ENCODE peak calls at places on chromosome 20, in seven cellular contexts. One of them, this sample, is unnamed.

GRCh38 chr20:42974347-42974746 is 215.4 kb downstream of the PTPRT start:
- DNase-seq in GM23338: no peak
- DNase-seq in MM.1S: no peak
- DNase-seq in PC-3: no peak
- DNase-seq in GM23248: no peak
- DNase-seq in HCT116: no peak
- DNase-seq in OCI-LY7: no peak
- DNase-seq in this sample: peak; percentile 76

GRCh38 chr20:36538026-36538764 is 3.1 kb upstream of the MYL9 start:
- DNase-seq in GM23338: no peak
- DNase-seq in MM.1S: no peak
- DNase-seq in PC-3: no peak
- DNase-seq in GM23248: no peak
- DNase-seq in HCT116: no peak
- DNase-seq in OCI-LY7: no peak
- DNase-seq in this sample: no peak

GRCh38 chr20:20710847-20711315 is 1.6 kb downstream of the RALGAPA2 start:
- DNase-seq in GM23338: no peak
- DNase-seq in MM.1S: no peak
- DNase-seq in PC-3: peak; percentile 13
- DNase-seq in GM23248: no peak
- DNase-seq in HCT116: no peak
- DNase-seq in OCI-LY7: peak; percentile 32
- DNase-seq in this sample: no peak

GRCh38 chr20:47306755-47307370 is 49.6 kb downstream of the ZMYND8 start:
- DNase-seq in GM23338: no peak
- DNase-seq in MM.1S: no peak
- DNase-seq in PC-3: no peak
- DNase-seq in GM23248: no peak
- DNase-seq in HCT116: no peak
- DNase-seq in OCI-LY7: no peak
- DNase-seq in this sample: no peak

GRCh38 chr20:36821964-36822437 is 48.4 kb upstream of the DSN1 start:
- DNase-seq in GM23338: peak; percentile 16
- DNase-seq in MM.1S: no peak
- DNase-seq in PC-3: no peak
- DNase-seq in GM23248: peak; percentile 36
- DNase-seq in HCT116: no peak
- DNase-seq in OCI-LY7: no peak
- DNase-seq in this sample: no peak

GRCh38 chr20:28616354-28616753 is 2641.1 kb upstream of the DEFB115 start:
- DNase-seq in GM23338: no peak
- DNase-seq in MM.1S: no peak
- DNase-seq in PC-3: no peak
- DNase-seq in GM23248: no peak
- DNase-seq in HCT116: no peak
- DNase-seq in OCI-LY7: no peak
- DNase-seq in this sample: no peak

GRCh38 chr20:42589976-42590639 is 599.6 kb downstream of the PTPRT start:
- DNase-seq in GM23338: no peak
- DNase-seq in MM.1S: no peak
- DNase-seq in PC-3: no peak
- DNase-seq in GM23248: no peak
- DNase-seq in HCT116: no peak
- DNase-seq in OCI-LY7: no peak
- DNase-seq in this sample: peak; percentile 58

GRCh38 chr20:17372831-17373440 is 146.1 kb downstream of the PCSK2 start:
- DNase-seq in GM23338: no peak
- DNase-seq in MM.1S: no peak
- DNase-seq in PC-3: no peak
- DNase-seq in GM23248: no peak
- DNase-seq in HCT116: no peak
- DNase-seq in OCI-LY7: no peak
- DNase-seq in this sample: no peak

GRCh38 chr20:25259358-25259757 is 11.5 kb downstream of the PYGB start:
- DNase-seq in GM23338: no peak
- DNase-seq in MM.1S: no peak
- DNase-seq in PC-3: no peak
- DNase-seq in GM23248: no peak
- DNase-seq in HCT116: no peak
- DNase-seq in OCI-LY7: no peak
- DNase-seq in this sample: no peak

GRCh38 chr20:10591956-10592521 is 81.8 kb downstream of the JAG1 start:
- DNase-seq in GM23338: no peak
- DNase-seq in MM.1S: no peak
- DNase-seq in PC-3: peak; percentile 86
- DNase-seq in GM23248: peak; percentile 57
- DNase-seq in HCT116: no peak
- DNase-seq in OCI-LY7: no peak
- DNase-seq in this sample: no peak

GRCh38 chr20:63043348-63044203 is 36.8 kb upstream of the BHLHE23 start:
- DNase-seq in GM23338: no peak
- DNase-seq in MM.1S: no peak
- DNase-seq in PC-3: no peak
- DNase-seq in GM23248: no peak
- DNase-seq in HCT116: no peak
- DNase-seq in OCI-LY7: no peak
- DNase-seq in this sample: peak; percentile 56
- H3K9me2 ChIP-seq in GM23338: no peaks in the 10 kb centered on the region
- H3K9me2 ChIP-seq in MM.1S: no peaks in the 10 kb centered on the region
- H3K9me2 ChIP-seq in PC-3: no peaks in the 10 kb centered on the region
- H3K9me2 ChIP-seq in GM23248: no peaks in the 10 kb centered on the region
- H3K9me2 ChIP-seq in HCT116: no peaks in the 10 kb centered on the region
- H3K9me2 ChIP-seq in OCI-LY7: no peaks in the 10 kb centered on the region
- H3K9me2 ChIP-seq in this sample: no peaks in the 10 kb centered on the region

GRCh38 chr20:31257364-31257763 is at the start of gene DEFB115:
- DNase-seq in GM23338: no peak
- DNase-seq in MM.1S: no peak
- DNase-seq in PC-3: peak; percentile 4
- DNase-seq in GM23248: no peak
- DNase-seq in HCT116: no peak
- DNase-seq in OCI-LY7: no peak
- DNase-seq in this sample: no peak

GRCh38 chr20:31256959-31257358 is 505 bp upstream of the DEFB115 start:
- DNase-seq in GM23338: no peak
- DNase-seq in MM.1S: no peak
- DNase-seq in PC-3: no peak
- DNase-seq in GM23248: no peak
- DNase-seq in HCT116: no peak
- DNase-seq in OCI-LY7: no peak
- DNase-seq in this sample: no peak

GRCh38 chr20:31260326-31260932 is 3.0 kb downstream of the DEFB115 start:
- DNase-seq in GM23338: peak; percentile 64
- DNase-seq in MM.1S: peak; percentile 36
- DNase-seq in PC-3: peak; percentile 49
- DNase-seq in GM23248: peak; percentile 3
- DNase-seq in HCT116: peak; percentile 33
- DNase-seq in OCI-LY7: peak; percentile 34
- DNase-seq in this sample: peak; percentile 77
- H4K20me1 ChIP-seq in GM23338: no peaks in the 10 kb centered on the region
- H4K20me1 ChIP-seq in MM.1S: no peaks in the 10 kb centered on the region
- H4K20me1 ChIP-seq in PC-3: no peaks in the 10 kb centered on the region
- H4K20me1 ChIP-seq in GM23248: no peaks in the 10 kb centered on the region
- H4K20me1 ChIP-seq in HCT116: no peaks in the 10 kb centered on the region
- H4K20me1 ChIP-seq in OCI-LY7: no peaks in the 10 kb centered on the region
- H4K20me1 ChIP-seq in this sample: no peaks in the 10 kb centered on the region

GRCh38 chr20:60653111-60653845 is 598.8 kb upstream of the CDH4 start:
- DNase-seq in GM23338: no peak
- DNase-seq in MM.1S: no peak
- DNase-seq in PC-3: no peak
- DNase-seq in GM23248: peak; percentile 41
- DNase-seq in HCT116: no peak
- DNase-seq in OCI-LY7: no peak
- DNase-seq in this sample: no peak

GRCh38 chr20:60664106-60664505 is 588.0 kb upstream of the CDH4 start:
- DNase-seq in GM23338: no peak
- DNase-seq in MM.1S: no peak
- DNase-seq in PC-3: no peak
- DNase-seq in GM23248: no peak
- DNase-seq in HCT116: no peak
- DNase-seq in OCI-LY7: no peak
- DNase-seq in this sample: no peak

DNA sequence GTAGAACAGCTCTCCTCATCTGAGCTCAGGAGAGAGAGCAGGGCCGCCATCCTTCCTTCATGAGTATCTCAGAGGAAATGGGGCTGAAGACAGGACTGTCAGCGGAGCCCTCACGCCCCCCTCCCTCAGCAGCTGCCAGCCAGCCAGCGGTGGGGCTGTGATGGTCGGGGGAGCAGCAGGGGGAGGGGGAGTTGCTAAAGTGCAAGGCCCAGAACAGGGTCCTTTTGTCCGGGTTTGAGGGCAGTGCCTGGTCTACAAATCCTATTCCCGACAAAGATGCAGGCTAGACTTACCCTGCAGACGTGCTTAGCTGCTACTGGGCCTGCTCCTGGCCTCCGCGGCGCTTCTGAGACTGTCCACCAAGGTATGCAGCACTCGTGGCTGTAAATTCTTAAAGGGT is 593.4 kb upstream of the CDH4 start:
- DNase-seq in GM23338: no peak
- DNase-seq in MM.1S: no peak
- DNase-seq in PC-3: no peak
- DNase-seq in GM23248: no peak
- DNase-seq in HCT116: no peak
- DNase-seq in OCI-LY7: no peak
- DNase-seq in this sample: no peak
- H3K4me2 ChIP-seq in GM23338: no peak overlapping the region
- H3K4me2 ChIP-seq in MM.1S: no peak overlapping the region
- H3K4me2 ChIP-seq in PC-3: no peak overlapping the region
- H3K4me2 ChIP-seq in GM23248: no peak overlapping the region
- H3K4me2 ChIP-seq in HCT116: no peak overlapping the region
- H3K4me2 ChIP-seq in OCI-LY7: no peak overlapping the region
- H3K4me2 ChIP-seq in this sample: no peak overlapping the region

GRCh38 chr20:54294094-54294493 is 86.2 kb downstream of the PFDN4 start:
- DNase-seq in GM23338: no peak
- DNase-seq in MM.1S: no peak
- DNase-seq in PC-3: no peak
- DNase-seq in GM23248: no peak
- DNase-seq in HCT116: no peak
- DNase-seq in OCI-LY7: no peak
- DNase-seq in this sample: no peak
- H3K9me2 ChIP-seq in GM23338: peaks cover 6% of the 10 kb centered on the region
- H3K9me2 ChIP-seq in MM.1S: no peaks in the 10 kb centered on the region
- H3K9me2 ChIP-seq in PC-3: no peaks in the 10 kb centered on the region
- H3K9me2 ChIP-seq in GM23248: no peaks in the 10 kb centered on the region
- H3K9me2 ChIP-seq in HCT116: no peaks in the 10 kb centered on the region
- H3K9me2 ChIP-seq in OCI-LY7: no peaks in the 10 kb centered on the region
- H3K9me2 ChIP-seq in this sample: no peaks in the 10 kb centered on the region

DNA sequence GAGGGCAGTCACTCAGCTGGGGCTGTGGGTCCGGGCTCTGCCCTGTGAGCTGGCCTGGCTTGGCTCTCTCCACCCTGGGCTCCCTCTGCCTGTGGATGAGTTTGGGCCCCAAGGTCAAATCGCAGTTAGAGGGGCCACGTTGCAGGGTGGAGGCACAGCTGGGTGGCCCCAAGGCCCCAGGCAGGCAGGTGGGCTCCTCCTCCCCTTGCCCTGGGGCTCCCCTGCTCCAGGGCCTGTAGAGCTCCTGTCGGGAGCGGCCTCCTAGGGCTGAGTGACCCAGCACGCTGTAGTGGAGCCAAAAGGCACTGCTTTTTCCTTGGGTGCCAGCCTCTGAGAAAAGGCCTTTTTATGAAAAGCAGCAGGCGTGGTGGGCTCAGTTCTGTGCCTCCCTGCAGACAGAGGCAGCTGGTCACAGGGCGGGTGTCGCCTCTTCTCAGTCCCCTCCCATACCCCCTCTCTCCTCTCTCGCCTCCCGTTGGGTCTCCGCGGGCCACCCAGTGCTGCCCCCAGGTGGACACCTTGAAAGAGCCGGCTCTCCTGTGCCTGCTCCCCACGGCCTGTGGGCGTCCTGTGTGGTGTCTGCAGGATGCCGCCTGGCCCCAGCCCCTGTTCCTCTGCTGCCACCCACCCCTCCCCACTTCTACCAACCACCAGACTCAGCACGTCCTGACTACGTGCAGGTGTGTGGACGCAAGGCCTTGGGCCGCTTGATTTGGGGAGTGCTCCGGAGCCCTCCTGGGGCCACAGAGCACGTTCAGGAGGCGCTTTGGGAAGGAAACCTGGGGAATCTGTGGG is 13.2 kb downstream of the SS18L1 start:
- DNase-seq in GM23338: peak; percentile 87
- DNase-seq in MM.1S: peak; percentile 26
- DNase-seq in PC-3: peak; percentile 34
- DNase-seq in GM23248: peak; percentile 69
- DNase-seq in HCT116: peak; percentile 46
- DNase-seq in OCI-LY7: peak; percentile 69
- DNase-seq in this sample: peak; percentile 88
- H4K20me1 ChIP-seq in GM23338: peaks cover 27% of the 10 kb centered on the region
- H4K20me1 ChIP-seq in MM.1S: no peaks in the 10 kb centered on the region
- H4K20me1 ChIP-seq in PC-3: peaks cover 30% of the 10 kb centered on the region
- H4K20me1 ChIP-seq in GM23248: peaks cover 7% of the 10 kb centered on the region
- H4K20me1 ChIP-seq in HCT116: peaks cover 3% of the 10 kb centered on the region
- H4K20me1 ChIP-seq in OCI-LY7: no peaks in the 10 kb centered on the region
- H4K20me1 ChIP-seq in this sample: peaks cover 72% of the 10 kb centered on the region

DNA sequence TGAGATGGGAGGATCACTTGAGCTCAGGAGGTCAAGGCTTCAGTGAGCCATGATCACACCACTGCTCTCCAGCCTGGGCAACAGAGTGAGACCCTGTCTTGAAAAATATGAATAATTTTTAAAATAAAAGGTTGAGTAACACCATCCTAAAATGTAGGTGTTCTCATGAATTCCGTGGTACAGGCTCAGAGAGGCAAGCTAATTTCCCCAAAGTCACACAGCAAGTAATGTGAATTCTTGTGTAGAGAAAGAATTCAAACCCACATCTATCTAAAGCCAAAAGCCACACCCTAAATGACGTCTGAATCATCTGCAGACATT is 80.5 kb downstream of the ZNF217 start:
- DNase-seq in GM23338: no peak
- DNase-seq in MM.1S: no peak
- DNase-seq in PC-3: peak; percentile 31
- DNase-seq in GM23248: no peak
- DNase-seq in HCT116: no peak
- DNase-seq in OCI-LY7: no peak
- DNase-seq in this sample: no peak
- H3K4me2 ChIP-seq in GM23338: no peak overlapping the region
- H3K4me2 ChIP-seq in MM.1S: no peak overlapping the region
- H3K4me2 ChIP-seq in PC-3: no peak overlapping the region
- H3K4me2 ChIP-seq in GM23248: no peak overlapping the region
- H3K4me2 ChIP-seq in HCT116: no peak overlapping the region
- H3K4me2 ChIP-seq in OCI-LY7: no peak overlapping the region
- H3K4me2 ChIP-seq in this sample: no peak overlapping the region